ENCODE peak calls at places on chromosomes 4 and X, in five cellular contexts. W is activated CD4-positive, alpha-beta T cell treated with anti-CD3 and anti-CD28 coated beads, Interleukin-2, amount 10 ng/mL, durations not matched to agents 7 days and 5 days; E is CD8-positive, alpha-beta T cell; C is activated naive CD4-positive, alpha-beta T cell treated with Interleukin-2 at 50 U/mL for 16 hours; M is germinal center. Y is an unnamed sample.
A peak's percentile ranks its signal among the peaks of the same experiment; 100 is the strongest.

GRCh38 chr4:32148120-32148666 is 1428.0 kb downstream of the PCDH7 start:
- DNase-seq in W (no peak), M (no peak), C (no peak), E (no peak), Y (no peak)

GRCh38 chr4:67776746-67777145 is 22.6 kb upstream of the GNRHR start:
- DNase-seq in W (no peak), C (no peak), E (no peak), M (no peak), Y (no peak)

GRCh38 chr4:159758061-159758460 is 655.2 kb downstream of the RAPGEF2 start:
- DNase-seq in E (no peak), C (no peak), W (no peak), M (no peak), Y (no peak)

GRCh38 chrX:20665441-20665840 is 398.7 kb upstream of the RPS6KA3 start:
- DNase-seq in W (no peak), C (no peak), E (no peak), M (no peak), Y (no peak)

GRCh38 chrX:7216981-7217587 is 69.1 kb upstream of the PUDP start:
- DNase-seq in M (no peak), W (no peak), C (no peak), E (no peak), Y (no peak)

GRCh38 chr4:165680821-165681220 is 192.2 kb upstream of the TLL1 start:
- DNase-seq in W (no peak), E (no peak), C (no peak), M (no peak), Y (no peak)

GRCh38 chrX:14398725-14399124 is 130.6 kb upstream of the GLRA2 start:
- DNase-seq in C (no peak), E (no peak), W (no peak), M (no peak), Y (no peak)

GRCh38 chrX:153635788-153636668 is 11.0 kb upstream of the DUSP9 start:
- DNase-seq in C (peak; percentile 16), E (no peak), M (peak; percentile 31), W (peak; percentile 20), Y (no peak)

GRCh38 chr4:62644372-62644771 is 1444.2 kb downstream of the ADGRL3 start:
- DNase-seq in C (no peak), M (no peak), E (no peak), W (no peak), Y (no peak)

GRCh38 chrX:17635231-17635630 is 102.1 kb upstream of the SCML1 start:
- DNase-seq in M (no peak), C (no peak), E (no peak), W (no peak), Y (no peak)

GRCh38 chr4:15361529-15361928 is 66.3 kb upstream of the C1QTNF7 start:
- DNase-seq in C (no peak), M (no peak), E (no peak), W (no peak), Y (no peak)

GRCh38 chr4:1725521-1725920 is 4.2 kb downstream of the TACC3 start:
- DNase-seq in M (no peak), E (no peak), W (no peak), C (no peak), Y (no peak)

GRCh38 chr4:120692964-120693363 is 229.6 kb downstream of the PRDM5 start:
- DNase-seq in C (no peak), W (no peak), M (no peak), E (no peak), Y (no peak)

GRCh38 chr4:98110214-98110613 is 33.1 kb downstream of the STPG2 start:
- DNase-seq in E (no peak), W (no peak), C (no peak), M (no peak), Y (no peak)

GRCh38 chr4:26299254-26299882 is 21.4 kb upstream of the RBPJ start:
- DNase-seq in E (no peak), W (no peak), C (no peak), M (no peak), Y (no peak)

GRCh38 chrX:13647709-13648212 is 5.2 kb upstream of the TCEANC start:
- DNase-seq in C (peak; percentile 76), E (peak; percentile 46), M (no peak), W (peak; percentile 10), Y (peak; percentile 83)

GRCh38 chr4:139963708-139964107 is 190.3 kb downstream of the MAML3 start:
- DNase-seq in C (no peak), W (no peak), E (no peak), M (no peak), Y (no peak)

GRCh38 chr4:187475901-187476300 is 519.7 kb upstream of the ZFP42 start:
- DNase-seq in C (no peak), E (no peak), W (no peak), M (no peak), Y (no peak)

GRCh38 chr4:134027931-134028330 is 173.7 kb downstream of the PABPC4L start:
- DNase-seq in W (no peak), E (no peak), C (no peak), M (no peak), Y (no peak)

GRCh38 chr4:183504930-183505555 is at the start of gene ING2:
- DNase-seq in M (peak; percentile 85), W (no peak), E (no peak), C (no peak), Y (no peak)

GRCh38 chr4:118206627-118207026 is 146.2 kb downstream of the PRSS12 start:
- DNase-seq in W (no peak), M (no peak), C (no peak), E (no peak), Y (no peak)

GRCh38 chrX:129566081-129566480 is 26.0 kb downstream of the OCRL start:
- DNase-seq in C (no peak), W (no peak), E (no peak), M (no peak), Y (no peak)

GRCh38 chr4:3707423-3708102 is 58.6 kb upstream of the ADRA2C start:
- DNase-seq in C (no peak), W (no peak), E (no peak), M (no peak), Y (no peak)

GRCh38 chrX:10173331-10173900 is 16.6 kb downstream of the CLCN4 start:
- DNase-seq in E (no peak), M (no peak), C (no peak), W (no peak), Y (no peak)

GRCh38 chr4:180449395-180449956 is 1793.7 kb upstream of the TENM3 start:
- DNase-seq in C (no peak), W (no peak), E (no peak), M (no peak), Y (no peak)

GRCh38 chrX:46279214-46279924 is 265.9 kb downstream of the ZNF674 start:
- DNase-seq in E (no peak), C (no peak), M (no peak), W (no peak), Y (no peak)

GRCh38 chr4:39932776-39933402 is 44.8 kb downstream of the PDS5A start:
- DNase-seq in W (peak; percentile 40), M (no peak), E (no peak), C (peak; percentile 18), Y (peak; percentile 47)

GRCh38 chrX:46687619-46688018 is 71.3 kb downstream of the SLC9A7 start:
- DNase-seq in E (no peak), M (no peak), W (no peak), C (no peak), Y (no peak)

GRCh38 chr4:37628977-37629609 is 57.1 kb downstream of the RELL1 start:
- DNase-seq in C (no peak), M (no peak), W (no peak), E (no peak), Y (no peak)

GRCh38 chr4:55312491-55313101 is 33.4 kb upstream of the SRD5A3 start:
- DNase-seq in M (no peak), C (peak; percentile 32), W (peak; percentile 38), E (peak; percentile 20), Y (peak; percentile 45)